ENCODE peak calls at places on chromosomes 3 and 15, in five cellular contexts. Z is SK-N-SH, G is fibroblast of pulmonary artery, T is lung, E is mucosa of descending colon. Q is an unnamed sample.

GRCh38 chr3:57000012-57000411 is 60.5 kb upstream of the SPATA12 start:
- DNase-seq in Z (no peak), G (no peak), T (no peak), E (no peak), Q (no peak)

GRCh38 chr3:58063022-58063421 is 54.8 kb downstream of the FLNB start:
- DNase-seq in Z (no peak), G (no peak), T (no peak), E (no peak), Q (no peak)

GRCh38 chr3:60497922-60498321 is 753.3 kb downstream of the FHIT start:
- DNase-seq in Z (peak), G (no peak), T (no peak), E (peak), Q (no peak)

GRCh38 chr15:40697916-40698315 is 2.9 kb downstream of the RAD51 start:
- DNase-seq in Z (no peak), G (no peak), T (no peak), E (no peak), Q (no peak)

GRCh38 chr15:98035577-98036010 is 75.1 kb downstream of the ARRDC4 start:
- DNase-seq in Z (no peak), G (no peak), T (no peak), E (no peak), Q (no peak)

GRCh38 chr15:52568569-52569243 is at the start of gene ARPP19:
- DNase-seq in Z (peak), G (peak), T (peak), E (peak), Q (peak)

GRCh38 chr3:34361921-34362320 is 563.5 kb downstream of the PDCD6IP start:
- DNase-seq in Z (no peak), G (no peak), T (no peak), E (peak), Q (no peak)

GRCh38 chr3:25728101-25728500 is 55.1 kb downstream of the NGLY1 start:
- DNase-seq in Z (peak), G (no peak), T (no peak), E (no peak), Q (no peak)

GRCh38 chr15:88986949-88987589 is 73.9 kb upstream of the MFGE8 start:
- DNase-seq in Z (no peak), G (no peak), T (no peak), E (no peak), Q (no peak)

GRCh38 chr3:79380581-79380980 is 387.2 kb downstream of the ROBO1 start:
- DNase-seq in Z (no peak), G (no peak), T (no peak), E (no peak), Q (peak)

GRCh38 chr15:39774688-39775267 is 7.9 kb downstream of the FSIP1 start:
- DNase-seq in Z (no peak), G (no peak), T (no peak), E (no peak), Q (no peak)

GRCh38 chr15:28942046-28942445 is 56.3 kb downstream of the APBA2 start:
- DNase-seq in Z (no peak), G (no peak), T (no peak), E (no peak), Q (no peak)

GRCh38 chr3:29215948-29216347 is 64.9 kb upstream of the RBMS3 start:
- DNase-seq in Z (no peak), G (no peak), T (no peak), E (no peak), Q (peak)

GRCh38 chr15:99651023-99651807 is 82.0 kb downstream of the LYSMD4 start:
- DNase-seq in Z (no peak), G (peak), T (no peak), E (no peak), Q (peak)

GRCh38 chr3:149080011-149080698 is 6.2 kb downstream of the HLTF start:
- DNase-seq in Z (peak), G (peak), T (no peak), E (no peak), Q (peak)

GRCh38 chr15:62958528-62958927 is 84.0 kb upstream of the TPM1 start:
- DNase-seq in Z (no peak), G (no peak), T (no peak), E (no peak), Q (no peak)

GRCh38 chr15:23073890-23074631 is 34.7 kb upstream of the TUBGCP5 start:
- DNase-seq in Z (no peak), G (no peak), T (no peak), E (peak), Q (no peak)

GRCh38 chr15:76994496-76994895 is 430 bp upstream of the PSTPIP1 start:
- DNase-seq in Z (no peak), G (no peak), T (no peak), E (no peak), Q (no peak)

GRCh38 chr3:99544819-99545281 is 93.5 kb upstream of the COL8A1 start:
- DNase-seq in Z (no peak), G (peak), T (peak), E (peak), Q (peak)

GRCh38 chr15:99057697-99058420 is 47.0 kb upstream of the SYNM start:
- DNase-seq in Z (no peak), G (no peak), T (no peak), E (no peak), Q (no peak)

GRCh38 chr15:57516327-57517026 is 75.2 kb upstream of the MYZAP start:
- DNase-seq in Z (no peak), G (no peak), T (no peak), E (no peak), Q (no peak)

GRCh38 chr3:168341192-168341816 is 245.6 kb upstream of the GOLIM4 start:
- DNase-seq in Z (peak), G (peak), T (no peak), E (no peak), Q (peak)

GRCh38 chr15:80159811-80160569 is 7.2 kb downstream of the FAH start:
- DNase-seq in Z (no peak), G (peak), T (no peak), E (no peak), Q (peak)

GRCh38 chr15:74724570-74725240 is 623 bp downstream of the CYP1A1 start:
- DNase-seq in Z (no peak), G (no peak), T (no peak), E (no peak), Q (no peak)

GRCh38 chr3:46981932-46982471 is 2.5 kb downstream of the NBEAL2 start:
- DNase-seq in Z (no peak), G (no peak), T (no peak), E (peak), Q (no peak)

GRCh38 chr3:128412180-128413002 is 54.3 kb downstream of the DNAJB8 start:
- DNase-seq in Z (peak), G (no peak), T (no peak), E (no peak), Q (no peak)

GRCh38 chr15:70936326-70936725 is 43.7 kb downstream of the LRRC49 start:
- DNase-seq in Z (peak), G (peak), T (no peak), E (no peak), Q (peak)

GRCh38 chr3:25045291-25045690 is 382.8 kb upstream of the RARB start:
- DNase-seq in Z (no peak), G (peak), T (no peak), E (peak), Q (no peak)

GRCh38 chr3:45776611-45777010 is 19.7 kb downstream of the SLC6A20 start:
- DNase-seq in Z (no peak), G (no peak), T (no peak), E (peak), Q (no peak)

GRCh38 chr3:183261103-183261502 is 8.1 kb downstream of the B3GNT5 start:
- DNase-seq in Z (no peak), G (no peak), T (no peak), E (no peak), Q (peak)

GRCh38 chr3:119831022-119831421 is 49.1 kb downstream of the NR1I2 start:
- DNase-seq in Z (no peak), G (peak), T (no peak), E (no peak), Q (no peak)

GRCh38 chr3:190840146-190840545 is 22.3 kb downstream of the GMNC start:
- DNase-seq in Z (no peak), G (peak), T (no peak), E (no peak), Q (peak)

GRCh38 chr15:59838900-59839299 is 149.8 kb upstream of the BNIP2 start:
- DNase-seq in Z (no peak), G (no peak), T (no peak), E (no peak), Q (no peak)

GRCh38 chr15:55742927-55743614 is at the start of gene PRTG:
- DNase-seq in Z (peak), G (peak), T (peak), E (peak), Q (peak)

GRCh38 chr15:62406268-62406667 is 241.2 kb upstream of the C2CD4B start:
- DNase-seq in Z (no peak), G (no peak), T (no peak), E (no peak), Q (no peak)

GRCh38 chr3:42884324-42884723 is 8.6 kb upstream of the CYP8B1 start:
- DNase-seq in Z (no peak), G (no peak), T (no peak), E (no peak), Q (no peak)

GRCh38 chr15:92829875-92830274 is 70.2 kb upstream of the CHD2 start:
- DNase-seq in Z (no peak), G (no peak), T (no peak), E (no peak), Q (no peak)

DNA sequence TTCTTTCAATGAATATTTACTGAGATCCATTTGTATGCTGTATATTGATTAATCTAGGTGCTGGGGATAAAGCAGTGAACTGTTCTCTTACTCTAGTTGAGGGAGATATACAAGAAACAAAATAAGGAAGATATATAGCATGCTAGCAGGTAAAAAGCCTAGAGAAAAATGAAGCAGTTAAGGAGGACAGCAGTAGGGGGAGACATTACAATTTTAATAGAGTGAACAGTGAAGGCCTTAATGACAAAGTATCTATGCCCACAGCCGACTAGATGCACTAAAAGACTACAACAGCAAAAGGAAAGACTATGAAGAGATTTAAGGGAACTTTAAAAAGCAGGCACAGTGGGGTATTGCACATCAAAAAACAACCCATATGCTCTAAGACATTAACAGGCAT is 81.4 kb downstream of the XRN1 start:
- DNase-seq in Z (peak), G (peak), T (no peak), E (no peak), Q (peak)
- TF ChIP-seq CTCF in Z (peak), G (peak), T (no peak), E (no peak), Q (peak)

GRCh38 chr3:51706788-51707731 is at the start of gene GRM2:
- DNase-seq in Z (peak), G (peak), T (peak), E (peak), Q (peak)

GRCh38 chr3:51704511-51704950 is 2.3 kb upstream of the GRM2 start:
- DNase-seq in Z (no peak), G (no peak), T (no peak), E (no peak), Q (no peak)

GRCh38 chr3:51705276-51706020 is 1.4 kb upstream of the GRM2 start:
- DNase-seq in Z (no peak), G (no peak), T (no peak), E (no peak), Q (no peak)

GRCh38 chr3:51703776-51704510 is 2.9 kb upstream of the GRM2 start:
- DNase-seq in Z (no peak), G (no peak), T (no peak), E (no peak), Q (no peak)

GRCh38 chr3:51706021-51706485 is 815 bp upstream of the GRM2 start:
- DNase-seq in Z (peak), G (no peak), T (no peak), E (no peak), Q (no peak)
- H3K4me3 ChIP-seq in Z (no peak), G (no peak), T (no peak), E (no peak), Q (no peak)

DNA sequence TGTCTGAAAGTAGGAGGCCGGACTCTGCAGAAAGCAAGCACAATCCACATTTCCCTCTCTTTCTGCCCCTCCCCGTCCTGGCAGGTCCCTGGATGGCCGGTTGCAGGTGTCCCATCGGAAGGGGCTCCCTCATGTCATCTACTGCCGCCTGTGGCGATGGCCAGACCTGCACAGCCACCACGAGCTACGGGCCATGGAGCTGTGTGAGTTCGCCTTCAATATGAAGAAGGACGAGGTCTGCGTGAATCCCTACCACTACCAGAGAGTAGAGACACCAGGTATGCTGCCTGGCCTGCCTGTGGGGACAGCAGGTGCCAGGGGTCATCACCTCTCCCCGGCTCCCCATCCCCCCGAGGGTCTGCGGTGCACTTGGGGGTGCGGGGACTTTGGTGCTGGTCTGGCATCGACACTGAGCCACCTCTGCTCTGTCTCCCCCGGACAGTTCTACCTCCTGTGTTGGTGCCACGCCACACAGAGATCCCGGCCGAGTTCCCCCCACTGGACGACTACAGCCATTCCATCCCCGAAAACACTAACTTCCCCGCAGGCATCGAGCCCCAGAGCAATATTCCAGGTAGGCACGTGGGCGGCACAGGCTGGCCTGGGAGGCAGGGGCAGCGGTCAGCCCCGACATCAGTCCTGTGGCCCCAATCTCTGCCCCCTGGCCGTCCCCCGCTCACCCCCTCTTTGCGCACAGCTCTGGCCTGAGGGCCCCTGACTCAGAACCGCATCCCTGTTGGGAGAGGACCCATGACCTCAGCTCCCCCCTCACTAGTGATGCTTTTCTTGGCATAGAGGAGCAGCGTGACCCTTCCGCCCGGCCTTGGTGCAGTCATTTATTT is 89.4 kb downstream of the AAGAB start:
- DNase-seq in Z (no peak), G (peak), T (no peak), E (no peak), Q (peak)
- TF ChIP-seq CTCF in Z (no peak), G (peak), T (no peak), E (no peak), Q (no peak)

GRCh38 chr3:15794303-15794771 is 3.4 kb downstream of the ANKRD28 start:
- DNase-seq in Z (no peak), G (peak), T (no peak), E (no peak), Q (peak)

GRCh38 chr3:15796331-15796730 is 1.4 kb downstream of the ANKRD28 start:
- DNase-seq in Z (no peak), G (peak), T (no peak), E (no peak), Q (no peak)

GRCh38 chr3:15794842-15795562 is 2.8 kb downstream of the ANKRD28 start:
- DNase-seq in Z (no peak), G (peak), T (no peak), E (no peak), Q (no peak)

GRCh38 chr3:15796771-15797599 is 794 bp downstream of the ANKRD28 start:
- DNase-seq in Z (peak), G (peak), T (no peak), E (no peak), Q (peak)

DNA sequence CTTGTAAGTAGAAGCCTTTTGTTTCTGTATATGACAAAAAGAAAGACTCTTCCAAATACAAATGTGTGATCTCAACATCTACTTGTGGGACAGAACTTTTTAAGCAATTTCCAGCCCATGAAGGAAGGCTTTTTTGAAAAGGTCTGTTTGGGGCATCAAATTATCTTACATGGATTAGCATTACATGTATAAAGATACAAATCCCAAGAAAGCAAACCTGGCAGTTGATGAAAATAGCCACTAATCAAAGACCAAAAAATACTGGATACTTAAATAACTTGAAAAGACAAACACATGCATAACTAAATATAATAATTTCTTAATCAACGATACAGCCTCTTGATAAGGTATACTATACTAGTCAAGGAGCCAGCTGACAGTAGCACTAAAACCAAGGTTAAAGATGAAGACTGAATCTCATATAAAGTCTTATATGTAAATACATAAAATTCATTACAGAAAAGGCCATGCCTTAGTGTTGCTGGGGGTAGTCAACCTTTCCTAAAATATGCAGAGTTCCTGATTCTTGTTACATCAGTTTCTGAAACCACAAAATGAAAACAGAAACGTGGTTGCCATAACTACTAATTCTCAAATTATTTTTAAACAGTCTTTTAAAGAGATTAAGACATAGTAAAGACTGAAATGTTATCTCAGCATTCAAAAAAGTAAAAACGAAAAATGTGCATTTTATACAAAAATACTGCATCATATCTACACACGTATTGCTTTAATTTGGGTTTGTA is 2.0 kb downstream of the ANKRD28 start:
- DNase-seq in Z (no peak), G (peak), T (no peak), E (no peak), Q (peak)
- H3K4me3 ChIP-seq in Z (peak), G (peak), T (no peak), E (no peak), Q (peak)

GRCh38 chr3:135089451-135089850 is 294.4 kb downstream of the EPHB1 start:
- DNase-seq in Z (no peak), G (no peak), T (no peak), E (no peak), Q (no peak)
- TF ChIP-seq CTCF in Z (no peak), G (no peak), T (no peak), E (no peak), Q (no peak)

GRCh38 chr3:71694358-71694999 is 30.7 kb downstream of the EIF4E3 start:
- DNase-seq in Z (no peak), G (peak), T (no peak), E (peak), Q (peak)
- H3K4me3 ChIP-seq in Z (no peak), G (no peak), T (no peak), E (no peak), Q (no peak)

GRCh38 chr3:133573054-133573628 is 345 bp upstream of the CDV3 start:
- DNase-seq in Z (peak), G (peak), T (peak), E (peak), Q (peak)
- TF ChIP-seq CTCF in Z (no peak), G (no peak), T (no peak), E (peak), Q (no peak)

Q was measured in fibroblast of mammary gland.